ENCODE peak calls at places on chromosomes 11 and 22, in nine cellular contexts. N, W, C, I, X, K, V, G and E are unnamed samples.

GRCh38 chr11:76880314-76880713 is 19.6 kb downstream of the ACER3 start:
- DNase-seq in N (no peak), W (no peak), C (no peak), I (no peak), X (no peak), K (no peak), V (no peak), G (no peak), E (no peak)

GRCh38 chr11:100851584-100852152 is 164.6 kb downstream of the ARHGAP42 start:
- DNase-seq in N (no peak), W (no peak), C (no peak), I (no peak), X (no peak), K (no peak), V (no peak), G (no peak), E (no peak)

GRCh38 chr11:31813242-31813960 is 2.3 kb upstream of the PAX6 start:
- DNase-seq in N (no peak), W (no peak), C (no peak), I (no peak), X (no peak), K (no peak), V (no peak), G (no peak), E (no peak)

GRCh38 chr11:10751581-10751940 is 515 bp downstream of the CTR9 start:
- DNase-seq in N (no peak), W (no peak), C (no peak), I (no peak), X (no peak), K (no peak), V (no peak), G (no peak), E (no peak)

GRCh38 chr11:2722955-2723354 is 23.2 kb upstream of the KCNQ1OT1 start:
- DNase-seq in N (no peak), W (no peak), C (no peak), I (no peak), X (no peak), K (no peak), V (no peak), G (no peak), E (no peak)

GRCh38 chr11:130122141-130122575 is 37.4 kb upstream of the ST14 start:
- DNase-seq in N (no peak), W (no peak), C (no peak), I (peak), X (no peak), K (no peak), V (no peak), G (no peak), E (no peak)

GRCh38 chr11:88818978-88819377 is 246.8 kb downstream of the GRM5 start:
- DNase-seq in N (no peak), W (no peak), C (no peak), I (no peak), X (no peak), K (no peak), V (no peak), G (no peak), E (no peak)

GRCh38 chr22:30309981-30310672 is 16.6 kb downstream of the TBC1D10A start:
- DNase-seq in N (peak), W (peak), C (peak), I (no peak), X (no peak), K (peak), V (peak), G (peak), E (no peak)

GRCh38 chr11:61855939-61856730 is 28.0 kb downstream of the FADS2 start:
- DNase-seq in N (no peak), W (peak), C (no peak), I (no peak), X (no peak), K (no peak), V (no peak), G (peak), E (no peak)

GRCh38 chr11:61737636-61738386 is 14.6 kb upstream of the MYRF start:
- DNase-seq in N (no peak), W (no peak), C (no peak), I (no peak), X (no peak), K (no peak), V (no peak), G (no peak), E (no peak)

GRCh38 chr11:34266090-34266912 is 91.5 kb downstream of the ABTB2 start:
- DNase-seq in N (peak), W (peak), C (peak), I (no peak), X (no peak), K (no peak), V (no peak), G (peak), E (peak)

GRCh38 chr11:64692764-64693331 is 30.1 kb downstream of the NRXN2 start:
- DNase-seq in N (no peak), W (no peak), C (no peak), I (no peak), X (no peak), K (no peak), V (no peak), G (no peak), E (no peak)

GRCh38 chr11:114478768-114479167 is 39.5 kb downstream of the REXO2 start:
- DNase-seq in N (no peak), W (no peak), C (no peak), I (no peak), X (no peak), K (no peak), V (no peak), G (no peak), E (no peak)

GRCh38 chr22:41123151-41123550 is 30.8 kb downstream of the EP300 start:
- DNase-seq in N (no peak), W (peak), C (no peak), I (no peak), X (no peak), K (no peak), V (no peak), G (no peak), E (no peak)

GRCh38 chr11:21783954-21784353 is 408.9 kb upstream of the ANO5 start:
- DNase-seq in N (no peak), W (no peak), C (no peak), I (no peak), X (no peak), K (no peak), V (no peak), G (no peak), E (no peak)

GRCh38 chr11:10770626-10771254 is 19.7 kb downstream of the CTR9 start:
- DNase-seq in N (peak), W (peak), C (no peak), I (peak), X (peak), K (no peak), V (peak), G (peak), E (no peak)

GRCh38 chr22:50018608-50019291 is 6.2 kb upstream of the IL17REL start:
- DNase-seq in N (no peak), W (no peak), C (no peak), I (no peak), X (no peak), K (no peak), V (peak), G (no peak), E (no peak)

GRCh38 chr22:37117092-37117491 is 7.6 kb upstream of the TMPRSS6 start:
- DNase-seq in N (no peak), W (no peak), C (no peak), I (no peak), X (no peak), K (no peak), V (no peak), G (no peak), E (no peak)

GRCh38 chr11:33266418-33267215 is 9.4 kb downstream of the HIPK3 start:
- DNase-seq in N (no peak), W (peak), C (no peak), I (no peak), X (peak), K (no peak), V (no peak), G (peak), E (peak)

GRCh38 chr11:102226702-102227101 is 90.6 kb upstream of the BIRC3 start:
- DNase-seq in N (no peak), W (peak), C (no peak), I (no peak), X (no peak), K (no peak), V (no peak), G (no peak), E (no peak)

GRCh38 chr11:13667245-13667644 is 1.2 kb upstream of the FAR1 start:
- DNase-seq in N (no peak), W (peak), C (no peak), I (no peak), X (no peak), K (no peak), V (no peak), G (no peak), E (no peak)

GRCh38 chr22:50563410-50564160 is 866 bp upstream of the SYCE3 start:
- DNase-seq in N (no peak), W (no peak), C (no peak), I (no peak), X (no peak), K (no peak), V (no peak), G (no peak), E (no peak)

GRCh38 chr22:25641650-25642049 is 77.2 kb downstream of the GRK3 start:
- DNase-seq in N (no peak), W (no peak), C (no peak), I (no peak), X (no peak), K (no peak), V (no peak), G (no peak), E (no peak)

GRCh38 chr11:59295435-59295834 is 63.3 kb upstream of the OR5AN1 start:
- DNase-seq in N (no peak), W (no peak), C (no peak), I (no peak), X (no peak), K (no peak), V (no peak), G (no peak), E (no peak)

GRCh38 chr22:22021160-22021750 is 38.7 kb upstream of the TOP3B start:
- DNase-seq in N (no peak), W (peak), C (no peak), I (no peak), X (no peak), K (no peak), V (no peak), G (no peak), E (no peak)

GRCh38 chr11:131079036-131079435 is 162.8 kb upstream of the SNX19 start:
- DNase-seq in N (no peak), W (peak), C (no peak), I (no peak), X (no peak), K (no peak), V (no peak), G (no peak), E (no peak)

GRCh38 chr11:35077709-35078695 is 61.0 kb upstream of the CD44 start:
- DNase-seq in N (no peak), W (peak), C (no peak), I (peak), X (peak), K (no peak), V (no peak), G (no peak), E (no peak)

DNA sequence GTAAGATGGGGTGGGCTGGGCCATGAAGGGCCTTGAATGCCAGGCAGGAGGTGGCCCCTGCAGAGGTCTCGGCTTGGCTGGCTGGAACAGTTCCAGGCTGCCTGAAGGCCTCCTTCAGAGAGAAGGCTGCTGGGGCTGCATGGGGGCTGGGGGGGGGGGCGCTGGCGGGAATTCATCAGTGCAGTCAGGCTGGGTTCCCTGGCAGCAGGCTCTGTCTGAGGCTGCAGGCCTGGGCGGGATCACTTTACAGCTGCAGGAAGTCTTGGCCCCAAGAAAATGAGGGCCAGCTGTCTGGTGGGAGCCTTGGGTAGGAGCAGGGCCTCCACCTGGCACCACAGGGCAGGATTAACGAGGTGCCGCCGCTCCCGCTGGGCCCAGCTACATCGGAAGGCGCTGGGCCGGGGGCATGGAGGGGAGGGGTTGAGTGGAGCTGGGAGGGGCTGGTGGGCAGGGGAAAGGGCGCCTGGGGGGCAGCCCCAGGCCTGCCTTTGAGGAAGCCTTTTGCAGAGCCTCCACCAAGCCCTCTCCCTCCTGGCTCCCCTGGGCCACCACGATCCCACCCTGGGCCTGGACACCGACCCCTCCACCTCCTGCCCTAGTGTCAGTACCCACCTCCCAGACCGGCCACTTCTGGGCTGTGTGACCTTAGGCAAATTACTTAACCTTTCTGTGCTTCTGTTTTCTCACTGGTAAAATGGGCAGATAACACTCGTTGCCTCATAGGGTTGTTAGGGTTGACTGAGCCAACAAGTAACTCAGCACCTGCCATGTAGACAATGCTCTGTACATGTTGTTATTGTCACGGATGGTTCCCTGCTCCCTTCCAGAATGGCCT is 31.0 kb upstream of the HMOX1 start:
- DNase-seq in N (peak), W (peak), C (no peak), I (no peak), X (no peak), K (no peak), V (no peak), G (peak), E (peak)
- TF ChIP-seq POLR2A in N (no peak), W (no peak), C (no peak), I (no peak), X (no peak), K (no peak), V (no peak), G (no peak), E (no peak)

DNA sequence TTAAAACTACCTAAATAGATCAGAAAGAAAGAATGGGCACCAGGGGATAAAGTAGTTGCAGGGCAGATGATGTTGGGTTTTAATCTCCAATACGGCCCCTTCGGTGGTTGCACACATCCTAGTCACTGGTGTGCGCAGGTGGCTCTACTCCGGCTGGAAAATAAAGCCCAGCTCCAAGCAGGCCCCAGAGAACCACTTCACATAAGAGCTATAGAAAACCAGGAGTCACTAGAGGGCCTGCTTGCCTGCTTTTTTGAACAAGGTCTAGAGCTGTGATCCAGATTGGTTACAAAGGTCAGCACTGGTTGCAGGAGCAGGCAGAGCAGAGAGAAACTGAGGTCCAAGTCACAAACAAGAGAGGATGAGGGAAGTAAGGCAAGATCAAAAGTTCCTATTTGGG is 41.5 kb upstream of the MS4A8 start:
- DNase-seq in N (no peak), W (no peak), C (no peak), I (no peak), X (peak), K (no peak), V (peak), G (no peak), E (no peak)
- TF ChIP-seq CTCF in N (no peak), W (no peak), C (no peak), I (no peak), X (no peak), K (no peak), V (peak), G (no peak), E (no peak)

DNA sequence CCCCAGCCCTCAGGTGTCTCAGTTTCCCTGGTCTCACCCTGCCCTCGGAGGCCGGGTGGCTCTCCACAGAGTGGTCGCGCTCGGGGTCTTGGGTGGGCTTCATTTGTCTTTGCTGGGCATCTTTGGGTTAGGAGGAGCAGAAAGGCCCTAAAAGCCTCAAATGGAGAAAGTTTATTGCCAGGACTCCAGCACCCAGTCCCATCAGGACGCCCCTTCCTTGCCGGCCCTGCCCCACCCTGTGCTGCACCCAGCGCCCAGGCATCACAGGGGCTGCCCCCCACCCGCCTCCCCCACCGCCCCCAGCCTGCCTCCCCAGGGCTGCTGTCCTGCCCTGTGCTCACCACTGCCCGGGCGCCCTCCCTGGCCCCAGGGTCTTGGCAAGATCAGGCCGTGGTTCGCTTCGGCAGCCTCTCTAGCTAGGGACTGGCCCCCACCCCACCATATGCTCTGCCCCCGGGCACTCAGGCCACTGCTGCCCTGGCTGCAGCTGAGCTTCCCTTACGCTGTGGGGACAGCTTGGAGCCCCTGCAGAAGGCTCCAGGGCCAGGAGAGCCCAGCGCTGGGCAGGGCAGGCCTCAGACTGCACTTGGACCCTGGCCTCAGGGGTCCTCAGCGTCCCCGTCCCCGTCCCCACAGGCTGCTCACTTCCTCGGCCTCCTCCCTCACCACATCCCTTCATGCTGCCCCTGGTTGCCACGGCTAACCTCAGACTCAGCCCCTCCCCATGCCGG is 31.4 kb downstream of the MOB2 start:
- DNase-seq in N (no peak), W (no peak), C (no peak), I (no peak), X (no peak), K (no peak), V (no peak), G (no peak), E (no peak)
- TF ChIP-seq POLR2A in N (no peak), W (no peak), C (no peak), I (no peak), X (no peak), K (no peak), V (no peak), G (no peak), E (no peak)

GRCh38 chr11:124878497-124879228 is 13.4 kb downstream of the ROBO3 start:
- DNase-seq in N (no peak), W (no peak), C (no peak), I (no peak), X (no peak), K (no peak), V (no peak), G (no peak), E (peak)
- TF ChIP-seq CTCF in N (no peak), W (no peak), C (no peak), I (no peak), X (no peak), K (no peak), V (no peak), G (no peak), E (no peak)

DNA sequence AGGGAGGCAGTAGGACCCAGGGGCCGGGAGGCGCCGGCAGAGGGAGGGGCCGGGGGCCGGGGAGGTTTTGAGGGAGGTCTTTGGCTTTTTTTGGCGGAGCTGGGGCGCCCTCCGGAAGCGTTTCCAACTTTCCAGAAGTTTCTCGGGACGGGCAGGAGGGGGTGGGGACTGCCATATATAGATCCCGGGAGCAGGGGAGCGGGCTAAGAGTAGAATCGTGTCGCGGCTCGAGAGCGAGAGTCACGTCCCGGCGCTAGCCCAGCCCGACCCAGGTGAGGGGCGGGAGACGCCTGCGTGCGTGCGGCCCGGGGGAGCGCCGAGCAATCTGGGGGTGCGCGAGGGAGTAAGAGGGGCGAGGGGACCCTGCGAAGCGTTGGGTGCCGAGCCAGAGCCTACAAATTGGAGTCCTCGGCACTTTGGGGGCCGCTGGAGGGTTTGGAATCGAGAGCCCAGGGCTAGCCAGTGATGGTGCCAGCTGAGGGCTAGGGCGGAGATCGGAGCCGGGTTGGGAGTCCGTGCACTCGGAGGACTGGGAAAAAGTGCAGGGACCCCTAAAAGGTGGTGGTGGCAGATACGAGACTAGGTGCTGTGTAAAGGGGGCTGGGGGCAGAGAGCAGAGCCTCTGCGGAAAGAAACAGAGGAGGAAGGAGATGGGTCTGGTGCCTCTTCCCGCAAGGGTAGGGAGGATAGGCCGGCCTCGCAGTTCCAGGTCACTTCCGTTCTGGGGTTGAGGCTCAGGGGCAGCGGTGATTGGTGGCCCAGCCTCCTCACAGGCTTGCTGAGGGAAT is at the start of gene SERPINH1:
- DNase-seq in N (peak), W (peak), C (peak), I (peak), X (peak), K (peak), V (peak), G (peak), E (peak)
- TF ChIP-seq POLR2A in N (peak), W (peak), C (peak), I (peak), X (peak), K (no peak), V (peak), G (peak), E (peak)

GRCh38 chr11:19658344-19658743 is 54.3 kb upstream of the NAV2 start:
- DNase-seq in N (no peak), W (no peak), C (no peak), I (no peak), X (peak), K (no peak), V (no peak), G (no peak), E (no peak)
- TF ChIP-seq CTCF in N (no peak), W (no peak), C (no peak), I (peak), X (no peak), K (no peak), V (no peak), G (no peak), E (no peak)

DNA sequence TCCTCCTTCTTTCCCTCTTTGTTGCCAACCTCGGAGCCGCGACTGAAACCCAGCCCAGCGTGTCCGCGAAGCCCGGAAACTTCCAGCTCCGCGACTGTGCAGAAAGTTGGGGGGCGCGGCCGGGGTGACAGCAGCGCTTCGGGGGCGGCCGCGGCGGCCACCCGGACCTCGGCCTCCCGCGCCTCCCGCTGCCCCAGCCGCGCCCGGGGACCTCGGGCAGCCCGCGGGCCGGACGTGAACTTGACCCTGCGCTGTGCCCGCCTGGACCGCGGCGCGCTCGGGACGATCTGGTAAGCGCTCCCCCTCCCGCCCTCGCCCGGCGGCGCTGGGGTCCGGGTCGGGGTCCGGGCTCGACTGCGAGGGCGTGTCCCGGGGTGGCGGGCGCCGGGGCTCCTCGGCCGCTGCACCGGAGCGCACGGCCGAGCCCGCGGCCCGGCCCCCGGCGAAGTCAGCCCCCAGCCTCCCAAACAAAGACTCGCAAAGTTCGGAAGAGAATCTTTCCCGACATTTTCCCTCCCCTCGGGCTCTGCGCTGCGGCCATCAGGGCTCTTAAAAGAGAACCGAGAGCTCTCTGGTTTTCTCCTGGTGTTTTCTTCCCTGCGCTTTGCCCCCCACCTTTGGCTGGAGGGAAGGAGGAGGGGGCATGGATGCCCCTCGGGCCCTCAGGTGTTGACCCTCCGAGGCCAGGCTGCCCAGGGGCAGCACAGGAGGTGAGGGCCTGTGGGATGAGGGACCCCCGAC is 67.9 kb upstream of the WNT7B start:
- DNase-seq in N (peak), W (no peak), C (peak), I (no peak), X (no peak), K (no peak), V (peak), G (no peak), E (no peak)
- TF ChIP-seq POLR2A in N (peak), W (no peak), C (no peak), I (no peak), X (no peak), K (no peak), V (no peak), G (no peak), E (no peak)